ENCODE peak calls at places on chromosomes 12 and 14, in four cellular contexts. One of them, this sample, is unnamed.

GRCh38 chr12:27828196-27828595 is 48.2 kb upstream of the MANSC4 start:
- DNase-seq in KBM-7: no peak
- DNase-seq in T follicular helper cell: no peak
- DNase-seq in HCT116: no peak
- DNase-seq in this sample: no peak

GRCh38 chr12:15550778-15551177 is 228.5 kb downstream of the PTPRO start:
- DNase-seq in KBM-7: no peak
- DNase-seq in T follicular helper cell: no peak
- DNase-seq in HCT116: no peak
- DNase-seq in this sample: no peak

GRCh38 chr12:20220339-20220738 is 148.0 kb upstream of the PDE3A start:
- DNase-seq in KBM-7: peak; percentile 38
- DNase-seq in T follicular helper cell: no peak
- DNase-seq in HCT116: peak; percentile 36
- DNase-seq in this sample: no peak

GRCh38 chr14:45810152-45810872 is 557.3 kb upstream of the MIS18BP1 start:
- DNase-seq in KBM-7: no peak
- DNase-seq in T follicular helper cell: no peak
- DNase-seq in HCT116: no peak
- DNase-seq in this sample: no peak

GRCh38 chr14:99884834-99885648 is 91.8 kb downstream of the EML1 start:
- DNase-seq in KBM-7: peak; percentile 54
- DNase-seq in T follicular helper cell: no peak
- DNase-seq in HCT116: peak; percentile 40
- DNase-seq in this sample: no peak

GRCh38 chr12:97309921-97310320 is 152.7 kb upstream of the RMST start:
- DNase-seq in KBM-7: no peak
- DNase-seq in T follicular helper cell: no peak
- DNase-seq in HCT116: no peak
- DNase-seq in this sample: no peak

GRCh38 chr14:78863143-78863542 is 693.0 kb downstream of the NRXN3 start:
- DNase-seq in KBM-7: peak; percentile 29
- DNase-seq in T follicular helper cell: no peak
- DNase-seq in HCT116: no peak
- DNase-seq in this sample: no peak

GRCh38 chr14:96267916-96268315 is 11.9 kb downstream of the BDKRB1 start:
- DNase-seq in KBM-7: no peak
- DNase-seq in T follicular helper cell: no peak
- DNase-seq in HCT116: no peak
- DNase-seq in this sample: no peak

GRCh38 chr12:69066420-69067373 is 133.7 kb upstream of the CPM start:
- DNase-seq in KBM-7: no peak
- DNase-seq in T follicular helper cell: no peak
- DNase-seq in HCT116: no peak
- DNase-seq in this sample: no peak

GRCh38 chr12:2231956-2232355 is 179.2 kb downstream of the CACNA1C start:
- DNase-seq in KBM-7: no peak
- DNase-seq in T follicular helper cell: no peak
- DNase-seq in HCT116: no peak
- DNase-seq in this sample: no peak

GRCh38 chr12:88266851-88267360 is 124.8 kb downstream of the TMTC3 start:
- DNase-seq in KBM-7: no peak
- DNase-seq in T follicular helper cell: no peak
- DNase-seq in HCT116: no peak
- DNase-seq in this sample: no peak

GRCh38 chr12:90065301-90065801 is 356.7 kb upstream of the ATP2B1 start:
- DNase-seq in KBM-7: no peak
- DNase-seq in T follicular helper cell: no peak
- DNase-seq in HCT116: no peak
- DNase-seq in this sample: no peak

GRCh38 chr12:12200363-12200762 is 66.5 kb downstream of the LRP6 start:
- DNase-seq in KBM-7: no peak
- DNase-seq in T follicular helper cell: no peak
- DNase-seq in HCT116: no peak
- DNase-seq in this sample: no peak

GRCh38 chr14:89543420-89543790 is 126.4 kb upstream of the FOXN3 start:
- DNase-seq in KBM-7: no peak
- DNase-seq in T follicular helper cell: no peak
- DNase-seq in HCT116: no peak
- DNase-seq in this sample: no peak

GRCh38 chr14:91899777-91900176 is 32.4 kb upstream of the TC2N start:
- DNase-seq in KBM-7: no peak
- DNase-seq in T follicular helper cell: no peak
- DNase-seq in HCT116: no peak
- DNase-seq in this sample: no peak

GRCh38 chr12:46364777-46365580 is 7.6 kb downstream of the SLC38A2 start:
- DNase-seq in KBM-7: no peak
- DNase-seq in T follicular helper cell: no peak
- DNase-seq in HCT116: no peak
- DNase-seq in this sample: no peak

GRCh38 chr14:26527095-26527494 is 70.7 kb downstream of the NOVA1 start:
- DNase-seq in KBM-7: no peak
- DNase-seq in T follicular helper cell: no peak
- DNase-seq in HCT116: no peak
- DNase-seq in this sample: no peak

GRCh38 chr14:35963209-35963608 is 137.1 kb downstream of the BRMS1L start:
- DNase-seq in KBM-7: peak; percentile 4
- DNase-seq in T follicular helper cell: no peak
- DNase-seq in HCT116: peak; percentile 15
- DNase-seq in this sample: no peak

This sample was measured in T-helper 1 cell.